ENCODE peak calls at places on chromosomes 2 and 18, in four cellular contexts. One of them, this sample, is unnamed. For H3K36me3 and H3K4me1, the result is how much of the 10 kb centered on the place peaks cover.

GRCh38 chr2:239110595-239111048 is 262.7 kb downstream of the TWIST2 start:
- DNase-seq in H1: no peak
- DNase-seq in tibial nerve: no peak
- DNase-seq in HCT116: no peak
- DNase-seq in this sample: no peak

GRCh38 chr2:43086451-43087221 is 139.8 kb downstream of the ZFP36L2 start:
- DNase-seq in HCT116: peak
- DNase-seq in tibial nerve: peak
- DNase-seq in H1: no peak
- DNase-seq in this sample: no peak

GRCh38 chr18:44744206-44745180 is 63.8 kb downstream of the SETBP1 start:
- DNase-seq in H1: peak
- DNase-seq in tibial nerve: no peak
- DNase-seq in HCT116: no peak
- DNase-seq in this sample: peak

GRCh38 chr2:207786956-207787516 is 17.3 kb upstream of the FZD5 start:
- DNase-seq in HCT116: no peak
- DNase-seq in H1: no peak
- DNase-seq in tibial nerve: no peak
- DNase-seq in this sample: no peak

GRCh38 chr2:207149253-207150213 is 16.2 kb downstream of the KLF7 start:
- DNase-seq in tibial nerve: no peak
- DNase-seq in H1: no peak
- DNase-seq in HCT116: no peak
- DNase-seq in this sample: no peak

GRCh38 chr2:162072181-162072702 is 1.8 kb downstream of the DPP4 start:
- DNase-seq in H1: no peak
- DNase-seq in HCT116: no peak
- DNase-seq in tibial nerve: no peak
- DNase-seq in this sample: no peak

GRCh38 chr2:154706660-154707059 is 8.2 kb downstream of the KCNJ3 start:
- DNase-seq in HCT116: no peak
- DNase-seq in H1: no peak
- DNase-seq in tibial nerve: no peak
- DNase-seq in this sample: no peak

GRCh38 chr2:237604960-237605359 is 14.4 kb upstream of the RAB17 start:
- DNase-seq in HCT116: peak
- DNase-seq in H1: no peak
- DNase-seq in tibial nerve: no peak
- DNase-seq in this sample: peak

GRCh38 chr18:49044898-49045297 is 94.1 kb upstream of the SMAD7 start:
- DNase-seq in tibial nerve: no peak
- DNase-seq in HCT116: no peak
- DNase-seq in H1: no peak
- DNase-seq in this sample: no peak

GRCh38 chr18:38539373-38539772 is 973.8 kb upstream of the CELF4 start:
- DNase-seq in tibial nerve: no peak
- DNase-seq in H1: no peak
- DNase-seq in HCT116: no peak
- DNase-seq in this sample: no peak

GRCh38 chr2:84741182-84741822 is 139.6 kb downstream of the TRABD2A start:
- DNase-seq in HCT116: peak
- DNase-seq in H1: peak
- DNase-seq in tibial nerve: no peak
- DNase-seq in this sample: peak

GRCh38 chr2:227462972-227463931 is 8.7 kb upstream of the AGFG1 start:
- DNase-seq in HCT116: no peak
- DNase-seq in tibial nerve: no peak
- DNase-seq in H1: no peak
- DNase-seq in this sample: no peak

GRCh38 chr2:62197017-62197586 is 1.2 kb downstream of the B3GNT2 start:
- DNase-seq in HCT116: no peak
- DNase-seq in tibial nerve: no peak
- DNase-seq in H1: no peak
- DNase-seq in this sample: peak

GRCh38 chr2:164842624-164842966 is 972 bp upstream of the COBLL1 start:
- DNase-seq in HCT116: no peak
- DNase-seq in H1: no peak
- DNase-seq in tibial nerve: no peak
- DNase-seq in this sample: no peak

GRCh38 chr2:168186452-168186851 is 60.9 kb downstream of the STK39 start:
- DNase-seq in tibial nerve: no peak
- DNase-seq in H1: no peak
- DNase-seq in HCT116: no peak
- DNase-seq in this sample: no peak

GRCh38 chr2:178243961-178244360 is 49.6 kb downstream of the OSBPL6 start:
- DNase-seq in tibial nerve: no peak
- DNase-seq in H1: no peak
- DNase-seq in HCT116: no peak
- DNase-seq in this sample: no peak

GRCh38 chr2:78992807-78993517 is 32.5 kb upstream of the REG3G start:
- DNase-seq in HCT116: no peak
- DNase-seq in H1: peak
- DNase-seq in tibial nerve: no peak
- DNase-seq in this sample: peak

GRCh38 chr2:204220896-204221295 is 284.3 kb downstream of the ICOS start:
- DNase-seq in tibial nerve: no peak
- DNase-seq in H1: no peak
- DNase-seq in HCT116: no peak
- DNase-seq in this sample: no peak

GRCh38 chr2:236744316-236745105 is 174.9 kb downstream of the ACKR3 start:
- DNase-seq in H1: no peak
- DNase-seq in tibial nerve: no peak
- DNase-seq in HCT116: no peak
- DNase-seq in this sample: peak

GRCh38 chr18:55585586-55586521 is 2.1 kb downstream of the TCF4 start:
- DNase-seq in H1: no peak
- DNase-seq in HCT116: no peak
- DNase-seq in tibial nerve: no peak
- DNase-seq in this sample: no peak

GRCh38 chr18:3340682-3341097 is 78.8 kb downstream of the MYL12B start:
- DNase-seq in tibial nerve: no peak
- DNase-seq in HCT116: no peak
- DNase-seq in H1: no peak
- DNase-seq in this sample: no peak

GRCh38 chr18:79532690-79533058 is 136.9 kb downstream of the NFATC1 start:
- DNase-seq in HCT116: no peak
- DNase-seq in tibial nerve: no peak
- DNase-seq in H1: no peak
- DNase-seq in this sample: no peak

GRCh38 chr2:111679202-111679601 is 204.8 kb downstream of the ANAPC1 start:
- DNase-seq in HCT116: no peak
- DNase-seq in H1: no peak
- DNase-seq in tibial nerve: no peak
- DNase-seq in this sample: no peak

GRCh38 chr2:139175510-139175909 is 395.3 kb upstream of the NXPH2 start:
- DNase-seq in tibial nerve: no peak
- DNase-seq in H1: no peak
- DNase-seq in HCT116: no peak
- DNase-seq in this sample: no peak

GRCh38 chr2:130768191-130768855 is 13.0 kb downstream of the AMER3 start:
- DNase-seq in HCT116: no peak
- DNase-seq in tibial nerve: no peak
- DNase-seq in H1: no peak
- DNase-seq in this sample: no peak

GRCh38 chr2:64085936-64086335 is 58.3 kb downstream of the PELI1 start:
- DNase-seq in tibial nerve: no peak
- DNase-seq in HCT116: no peak
- DNase-seq in H1: no peak
- DNase-seq in this sample: no peak

GRCh38 chr2:64086347-64087082 is 57.7 kb downstream of the PELI1 start:
- DNase-seq in HCT116: no peak
- DNase-seq in H1: no peak
- DNase-seq in tibial nerve: no peak
- DNase-seq in this sample: no peak

GRCh38 chr2:64080179-64080578 is 61.0 kb upstream of the VPS54 start:
- DNase-seq in H1: no peak
- DNase-seq in tibial nerve: no peak
- DNase-seq in HCT116: no peak
- DNase-seq in this sample: no peak

DNA sequence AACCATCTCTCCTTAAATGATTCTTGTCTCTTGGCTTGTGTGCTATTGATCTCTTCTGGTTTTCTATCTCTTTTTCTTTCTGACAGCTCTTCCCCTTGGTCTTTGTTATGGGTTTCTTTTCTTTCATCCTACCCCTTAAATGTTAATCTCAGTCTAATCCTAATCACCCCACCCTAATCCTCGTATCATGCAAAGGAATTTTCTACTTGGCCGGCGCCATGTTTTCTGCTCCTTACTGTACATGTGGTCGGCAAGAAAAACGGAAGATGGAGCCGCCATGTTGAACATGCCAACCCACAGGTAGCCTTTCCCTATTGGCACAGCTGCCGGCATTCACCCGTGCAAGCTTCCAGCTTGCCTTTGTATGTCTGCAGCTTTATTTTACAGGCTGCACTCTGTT is 61.8 kb upstream of the VPS54 start:
- DNase-seq in tibial nerve: no peak
- DNase-seq in H1: no peak
- DNase-seq in HCT116: no peak
- DNase-seq in this sample: no peak
- TF ChIP-seq POLR2A in tibial nerve: no peak
- TF ChIP-seq POLR2A in H1: no peak
- TF ChIP-seq POLR2A in HCT116: no peak
- TF ChIP-seq POLR2A in this sample: no peak

DNA sequence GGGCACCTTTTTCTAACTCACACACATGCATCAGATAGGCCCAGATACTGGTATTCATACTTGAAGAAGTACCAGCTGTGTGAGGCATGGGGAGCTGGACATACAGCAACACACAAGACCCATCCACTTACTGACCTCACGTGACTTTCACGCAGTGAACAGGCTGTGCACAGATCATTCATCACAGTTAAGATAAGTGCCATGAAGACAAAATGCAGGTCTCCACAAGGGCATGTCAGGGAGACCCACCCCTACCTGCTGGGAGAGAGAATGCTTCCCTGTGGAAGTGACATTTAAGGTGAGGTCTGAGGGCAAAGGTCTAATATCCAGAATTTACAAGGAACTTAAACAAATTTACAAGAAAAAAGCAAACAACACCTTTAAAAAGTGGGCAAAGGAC is 38.5 kb downstream of the SP110 start:
- DNase-seq in tibial nerve: no peak
- DNase-seq in H1: no peak
- DNase-seq in HCT116: no peak
- DNase-seq in this sample: no peak
- H3K36me3 ChIP-seq in tibial nerve: under half
- H3K36me3 ChIP-seq in H1: under half
- H3K36me3 ChIP-seq in HCT116: under half
- H3K36me3 ChIP-seq in this sample: under half

GRCh38 chr2:230779141-230779523 is 66.5 kb downstream of the CAB39 start:
- DNase-seq in HCT116: no peak
- DNase-seq in H1: no peak
- DNase-seq in tibial nerve: no peak
- DNase-seq in this sample: no peak
- H3K4me1 ChIP-seq in HCT116: half or more
- H3K4me1 ChIP-seq in H1: under half
- H3K4me1 ChIP-seq in tibial nerve: under half
- H3K4me1 ChIP-seq in this sample: under half

DNA sequence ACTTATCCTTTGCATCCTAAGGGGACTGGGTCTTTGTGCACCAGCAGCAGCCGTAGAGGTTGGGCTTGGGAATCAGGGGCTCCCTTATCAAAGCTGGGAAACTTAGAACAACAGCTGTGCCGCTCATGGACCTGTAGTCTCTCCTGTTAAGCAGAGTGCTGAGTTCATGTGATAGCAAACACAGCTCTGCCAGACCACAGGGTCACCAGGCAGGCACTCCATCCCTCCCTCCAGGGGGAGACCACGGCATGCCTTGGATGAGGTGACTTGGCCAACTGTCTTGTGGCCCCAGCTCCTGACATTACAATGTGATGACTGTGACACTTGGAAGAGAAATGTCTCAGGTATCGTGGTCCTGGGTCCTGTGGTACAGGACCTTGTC is 60.0 kb downstream of the DGKD start:
- DNase-seq in HCT116: peak
- DNase-seq in H1: peak
- DNase-seq in tibial nerve: no peak
- DNase-seq in this sample: no peak
- TF ChIP-seq POLR2A in HCT116: no peak
- TF ChIP-seq POLR2A in H1: no peak
- TF ChIP-seq POLR2A in tibial nerve: no peak
- TF ChIP-seq POLR2A in this sample: no peak

DNA sequence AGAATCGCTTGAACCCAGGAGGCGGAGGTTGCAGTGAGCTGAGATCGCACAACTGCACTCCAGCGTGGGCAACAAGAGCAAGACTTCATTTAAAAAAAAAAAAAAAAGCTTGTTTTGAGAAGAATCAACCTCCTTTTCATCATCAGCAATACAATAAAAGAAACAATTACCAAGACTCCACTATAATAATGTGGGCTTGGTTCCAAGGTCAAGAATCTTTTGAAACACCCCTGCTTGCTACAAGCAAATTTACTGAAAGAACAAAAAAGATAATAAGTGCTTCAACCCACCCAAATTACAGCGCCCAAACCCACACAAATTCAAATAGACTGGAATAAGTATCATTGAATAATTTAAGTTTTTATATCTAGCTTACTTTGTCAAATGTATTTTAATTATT is 33.6 kb upstream of the MAPRE3 start:
- DNase-seq in H1: no peak
- DNase-seq in HCT116: no peak
- DNase-seq in tibial nerve: no peak
- DNase-seq in this sample: no peak
- H3K36me3 ChIP-seq in H1: under half
- H3K36me3 ChIP-seq in HCT116: under half
- H3K36me3 ChIP-seq in tibial nerve: under half
- H3K36me3 ChIP-seq in this sample: under half

GRCh38 chr2:234565201-234565600 is 68.3 kb upstream of the ARL4C start:
- DNase-seq in HCT116: no peak
- DNase-seq in H1: no peak
- DNase-seq in tibial nerve: no peak
- DNase-seq in this sample: no peak

GRCh38 chr2:234565842-234566619 is 69.2 kb upstream of the ARL4C start:
- DNase-seq in tibial nerve: no peak
- DNase-seq in HCT116: no peak
- DNase-seq in H1: no peak
- DNase-seq in this sample: no peak

GRCh38 chr2:234566622-234567021 is 69.7 kb upstream of the ARL4C start:
- DNase-seq in H1: no peak
- DNase-seq in tibial nerve: no peak
- DNase-seq in HCT116: no peak
- DNase-seq in this sample: no peak

GRCh38 chr2:234559609-234560008 is 62.7 kb upstream of the ARL4C start:
- DNase-seq in tibial nerve: no peak
- DNase-seq in HCT116: no peak
- DNase-seq in H1: no peak
- DNase-seq in this sample: no peak

DNA sequence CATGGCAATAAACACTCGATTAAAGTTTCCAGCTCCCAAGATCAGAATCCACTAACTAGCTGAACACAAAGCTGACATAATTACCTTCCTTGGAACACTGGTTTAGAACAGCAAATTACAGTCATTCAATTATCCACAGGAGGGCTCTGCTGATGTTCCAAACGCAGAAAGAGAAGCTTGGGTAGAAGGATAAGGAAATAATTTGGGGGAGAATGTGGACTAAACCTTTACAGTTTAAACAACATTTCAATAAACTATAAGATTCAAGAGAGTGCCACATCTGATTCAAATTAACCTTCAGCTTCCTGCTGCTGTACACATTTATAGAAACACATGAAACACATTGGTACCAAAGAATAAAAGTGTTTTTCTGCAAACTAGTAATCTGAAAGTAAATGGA is 67.8 kb upstream of the ARL4C start:
- DNase-seq in tibial nerve: no peak
- DNase-seq in H1: no peak
- DNase-seq in HCT116: no peak
- DNase-seq in this sample: no peak
- H3K4me1 ChIP-seq in tibial nerve: under half
- H3K4me1 ChIP-seq in H1: under half
- H3K4me1 ChIP-seq in HCT116: under half
- H3K4me1 ChIP-seq in this sample: under half